ENCODE peak calls at places on chromosomes 12 and 14, in seven cellular contexts. One of them, this sample, is unnamed. For H3K4me1, the result is how much of the 10 kb centered on the place peaks cover.

GRCh38 chr12:41466300-41466699 is 278.2 kb downstream of the PDZRN4 start:
- DNase-seq in heart left ventricle: no peak
- DNase-seq in spleen: no peak
- DNase-seq in ovary: no peak
- DNase-seq in tibial nerve: no peak
- DNase-seq in transverse colon: no peak
- DNase-seq in breast epithelium: no peak
- DNase-seq in this sample: no peak

GRCh38 chr12:58452546-58452945 is 467.8 kb downstream of the LRIG3 start:
- DNase-seq in heart left ventricle: no peak
- DNase-seq in spleen: no peak
- DNase-seq in ovary: no peak
- DNase-seq in tibial nerve: no peak
- DNase-seq in transverse colon: no peak
- DNase-seq in breast epithelium: no peak
- DNase-seq in this sample: no peak

GRCh38 chr12:3697311-3697870 is 55.5 kb downstream of the CRACR2A start:
- DNase-seq in heart left ventricle: no peak
- DNase-seq in spleen: no peak
- DNase-seq in ovary: no peak
- DNase-seq in tibial nerve: no peak
- DNase-seq in transverse colon: no peak
- DNase-seq in breast epithelium: no peak
- DNase-seq in this sample: no peak

GRCh38 chr14:67623114-67623513 is 3.4 kb downstream of the ARG2 start:
- DNase-seq in heart left ventricle: no peak
- DNase-seq in spleen: no peak
- DNase-seq in ovary: no peak
- DNase-seq in tibial nerve: no peak
- DNase-seq in transverse colon: no peak
- DNase-seq in breast epithelium: no peak
- DNase-seq in this sample: peak

GRCh38 chr12:68609955-68610434 is 704 bp upstream of the RAP1B start:
- DNase-seq in heart left ventricle: no peak
- DNase-seq in spleen: no peak
- DNase-seq in ovary: no peak
- DNase-seq in tibial nerve: peak
- DNase-seq in transverse colon: no peak
- DNase-seq in breast epithelium: no peak
- DNase-seq in this sample: no peak

GRCh38 chr12:109637341-109637740 is 63.7 kb downstream of the MVK start:
- DNase-seq in heart left ventricle: no peak
- DNase-seq in spleen: no peak
- DNase-seq in ovary: no peak
- DNase-seq in tibial nerve: no peak
- DNase-seq in transverse colon: no peak
- DNase-seq in breast epithelium: no peak
- DNase-seq in this sample: no peak

GRCh38 chr12:3004655-3005565 is 45.7 kb downstream of the TEAD4 start:
- DNase-seq in heart left ventricle: no peak
- DNase-seq in spleen: no peak
- DNase-seq in ovary: no peak
- DNase-seq in tibial nerve: no peak
- DNase-seq in transverse colon: no peak
- DNase-seq in breast epithelium: no peak
- DNase-seq in this sample: peak

GRCh38 chr12:42482086-42482819 is 107.3 kb downstream of the PRICKLE1 start:
- DNase-seq in heart left ventricle: peak
- DNase-seq in spleen: no peak
- DNase-seq in ovary: peak
- DNase-seq in tibial nerve: peak
- DNase-seq in transverse colon: no peak
- DNase-seq in breast epithelium: no peak
- DNase-seq in this sample: peak

GRCh38 chr14:36365766-36366165 is 45.3 kb upstream of the MBIP start:
- DNase-seq in heart left ventricle: no peak
- DNase-seq in spleen: no peak
- DNase-seq in ovary: no peak
- DNase-seq in tibial nerve: no peak
- DNase-seq in transverse colon: no peak
- DNase-seq in breast epithelium: no peak
- DNase-seq in this sample: no peak

GRCh38 chr14:66638688-66639087 is 130.7 kb downstream of the GPHN start:
- DNase-seq in heart left ventricle: no peak
- DNase-seq in spleen: no peak
- DNase-seq in ovary: no peak
- DNase-seq in tibial nerve: no peak
- DNase-seq in transverse colon: no peak
- DNase-seq in breast epithelium: no peak
- DNase-seq in this sample: no peak

GRCh38 chr12:92553389-92553788 is 149.4 kb upstream of the PLEKHG7 start:
- DNase-seq in heart left ventricle: peak
- DNase-seq in spleen: peak
- DNase-seq in ovary: no peak
- DNase-seq in tibial nerve: no peak
- DNase-seq in transverse colon: no peak
- DNase-seq in breast epithelium: no peak
- DNase-seq in this sample: no peak

GRCh38 chr12:92552412-92553108 is 150.2 kb upstream of the PLEKHG7 start:
- DNase-seq in heart left ventricle: no peak
- DNase-seq in spleen: no peak
- DNase-seq in ovary: no peak
- DNase-seq in tibial nerve: no peak
- DNase-seq in transverse colon: no peak
- DNase-seq in breast epithelium: no peak
- DNase-seq in this sample: no peak

GRCh38 chr12:92550661-92551060 is 152.1 kb upstream of the PLEKHG7 start:
- DNase-seq in heart left ventricle: no peak
- DNase-seq in spleen: no peak
- DNase-seq in ovary: no peak
- DNase-seq in tibial nerve: no peak
- DNase-seq in transverse colon: no peak
- DNase-seq in breast epithelium: no peak
- DNase-seq in this sample: no peak

GRCh38 chr12:92551210-92551609 is 151.6 kb upstream of the PLEKHG7 start:
- DNase-seq in heart left ventricle: no peak
- DNase-seq in spleen: no peak
- DNase-seq in ovary: no peak
- DNase-seq in tibial nerve: no peak
- DNase-seq in transverse colon: no peak
- DNase-seq in breast epithelium: no peak
- DNase-seq in this sample: no peak

DNA sequence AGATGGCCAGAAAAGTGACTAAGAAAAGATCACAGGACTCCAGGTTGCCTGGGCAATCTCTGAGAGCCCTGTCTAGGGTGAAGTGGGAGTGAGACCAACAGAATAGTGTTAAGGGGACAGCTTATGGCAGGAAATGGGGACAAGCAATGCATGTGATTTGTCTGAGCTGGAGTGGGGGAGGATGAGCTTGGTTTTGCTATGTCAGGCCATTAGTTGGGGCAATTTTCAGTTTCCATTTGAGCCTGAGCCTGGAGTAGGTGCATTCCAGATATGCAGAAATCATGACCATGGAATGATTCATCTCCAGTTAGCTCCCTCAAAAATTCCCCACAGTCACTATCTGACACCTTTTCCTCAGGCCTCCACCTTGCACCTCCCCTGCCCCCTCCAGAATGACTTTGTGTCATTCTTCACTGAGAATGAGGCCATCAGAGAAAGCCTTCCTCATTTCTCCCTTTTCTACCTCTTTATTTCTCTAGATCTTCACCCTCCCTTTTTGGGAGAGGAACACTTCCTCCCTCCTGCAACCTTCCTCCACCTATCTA is 150.9 kb upstream of the PLEKHG7 start:
- DNase-seq in heart left ventricle: no peak
- DNase-seq in spleen: no peak
- DNase-seq in ovary: no peak
- DNase-seq in tibial nerve: no peak
- DNase-seq in transverse colon: no peak
- DNase-seq in breast epithelium: no peak
- DNase-seq in this sample: no peak
- TF ChIP-seq POLR2A in heart left ventricle: no peak
- TF ChIP-seq POLR2A in spleen: no peak
- TF ChIP-seq POLR2A in ovary: no peak
- TF ChIP-seq POLR2A in tibial nerve: no peak
- TF ChIP-seq POLR2A in transverse colon: no peak
- TF ChIP-seq POLR2A in breast epithelium: no peak
- TF ChIP-seq POLR2A in this sample: no peak

DNA sequence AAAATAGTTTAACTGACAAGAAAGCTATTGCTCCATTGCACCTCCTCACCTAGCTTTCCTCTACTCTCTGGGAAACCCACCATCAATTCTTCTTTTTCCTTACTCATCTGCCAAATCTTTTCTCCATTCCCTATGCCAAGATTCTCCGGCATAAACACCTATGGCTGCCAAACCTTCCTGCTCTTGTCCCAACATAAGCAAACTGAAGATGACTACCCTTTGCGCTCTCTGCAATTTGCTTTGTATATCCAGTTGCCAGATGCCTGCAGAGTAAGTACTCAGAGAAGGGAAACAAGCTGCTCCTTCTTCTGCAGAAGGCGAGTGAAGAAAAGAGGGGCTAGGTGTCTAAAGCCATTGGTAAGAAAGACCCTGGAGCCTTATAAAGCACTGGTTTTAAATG is 11.5 kb downstream of the PTGER2 start:
- DNase-seq in heart left ventricle: no peak
- DNase-seq in spleen: no peak
- DNase-seq in ovary: no peak
- DNase-seq in tibial nerve: no peak
- DNase-seq in transverse colon: no peak
- DNase-seq in breast epithelium: no peak
- DNase-seq in this sample: no peak
- H3K4me1 ChIP-seq in heart left ventricle: under half
- H3K4me1 ChIP-seq in spleen: under half
- H3K4me1 ChIP-seq in ovary: under half
- H3K4me1 ChIP-seq in tibial nerve: under half
- H3K4me1 ChIP-seq in transverse colon: under half
- H3K4me1 ChIP-seq in breast epithelium: under half
- H3K4me1 ChIP-seq in this sample: under half

GRCh38 chr12:8031872-8032241 is 659 bp upstream of the FOXJ2 start:
- DNase-seq in heart left ventricle: no peak
- DNase-seq in spleen: no peak
- DNase-seq in ovary: no peak
- DNase-seq in tibial nerve: no peak
- DNase-seq in transverse colon: no peak
- DNase-seq in breast epithelium: no peak
- DNase-seq in this sample: no peak

GRCh38 chr12:8028267-8028666 is 4.2 kb upstream of the FOXJ2 start:
- DNase-seq in heart left ventricle: no peak
- DNase-seq in spleen: no peak
- DNase-seq in ovary: peak
- DNase-seq in tibial nerve: no peak
- DNase-seq in transverse colon: no peak
- DNase-seq in breast epithelium: no peak
- DNase-seq in this sample: no peak

GRCh38 chr12:8030189-8030588 is 2.3 kb upstream of the FOXJ2 start:
- DNase-seq in heart left ventricle: no peak
- DNase-seq in spleen: no peak
- DNase-seq in ovary: no peak
- DNase-seq in tibial nerve: no peak
- DNase-seq in transverse colon: no peak
- DNase-seq in breast epithelium: no peak
- DNase-seq in this sample: no peak

GRCh38 chr12:8027856-8028255 is 4.7 kb upstream of the FOXJ2 start:
- DNase-seq in heart left ventricle: no peak
- DNase-seq in spleen: no peak
- DNase-seq in ovary: no peak
- DNase-seq in tibial nerve: no peak
- DNase-seq in transverse colon: no peak
- DNase-seq in breast epithelium: no peak
- DNase-seq in this sample: no peak

DNA sequence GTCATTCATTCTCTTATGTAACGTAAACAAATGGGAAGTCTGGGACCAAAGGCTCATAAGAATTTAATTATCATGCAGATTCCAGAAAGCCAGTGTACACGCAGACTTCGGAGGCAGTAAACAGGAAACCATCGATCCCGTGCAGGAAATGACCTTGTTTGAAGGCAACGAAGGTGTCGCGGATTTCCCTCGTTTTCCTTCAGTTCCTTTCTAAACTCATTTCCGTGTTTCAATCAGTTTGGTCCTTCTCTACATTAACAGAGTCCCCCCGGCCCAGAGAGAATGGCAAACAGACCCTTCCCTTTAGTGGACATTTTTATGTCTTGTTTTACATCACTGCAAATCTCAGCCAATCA is 6.3 kb upstream of the FOXJ2 start:
- DNase-seq in heart left ventricle: no peak
- DNase-seq in spleen: no peak
- DNase-seq in ovary: no peak
- DNase-seq in tibial nerve: no peak
- DNase-seq in transverse colon: no peak
- DNase-seq in breast epithelium: no peak
- DNase-seq in this sample: no peak
- TF ChIP-seq POLR2A in heart left ventricle: no peak
- TF ChIP-seq POLR2A in spleen: no peak
- TF ChIP-seq POLR2A in ovary: peak
- TF ChIP-seq POLR2A in tibial nerve: peak
- TF ChIP-seq POLR2A in transverse colon: no peak
- TF ChIP-seq POLR2A in breast epithelium: peak
- TF ChIP-seq POLR2A in this sample: peak

GRCh38 chr12:120264086-120264485 is 1.4 kb downstream of the PXN start:
- DNase-seq in heart left ventricle: no peak
- DNase-seq in spleen: no peak
- DNase-seq in ovary: no peak
- DNase-seq in tibial nerve: no peak
- DNase-seq in transverse colon: no peak
- DNase-seq in breast epithelium: no peak
- DNase-seq in this sample: no peak
- H3K4me1 ChIP-seq in heart left ventricle: under half
- H3K4me1 ChIP-seq in spleen: under half
- H3K4me1 ChIP-seq in ovary: under half
- H3K4me1 ChIP-seq in tibial nerve: under half
- H3K4me1 ChIP-seq in transverse colon: under half
- H3K4me1 ChIP-seq in breast epithelium: under half
- H3K4me1 ChIP-seq in this sample: half or more

GRCh38 chr12:98593351-98594049 is at the start of gene SLC25A3:
- DNase-seq in heart left ventricle: peak
- DNase-seq in spleen: peak
- DNase-seq in ovary: peak
- DNase-seq in tibial nerve: peak
- DNase-seq in transverse colon: peak
- DNase-seq in breast epithelium: peak
- DNase-seq in this sample: peak
- TF ChIP-seq POLR2A in heart left ventricle: peak
- TF ChIP-seq POLR2A in spleen: peak
- TF ChIP-seq POLR2A in ovary: peak
- TF ChIP-seq POLR2A in tibial nerve: peak
- TF ChIP-seq POLR2A in transverse colon: peak
- TF ChIP-seq POLR2A in breast epithelium: peak
- TF ChIP-seq POLR2A in this sample: peak

DNA sequence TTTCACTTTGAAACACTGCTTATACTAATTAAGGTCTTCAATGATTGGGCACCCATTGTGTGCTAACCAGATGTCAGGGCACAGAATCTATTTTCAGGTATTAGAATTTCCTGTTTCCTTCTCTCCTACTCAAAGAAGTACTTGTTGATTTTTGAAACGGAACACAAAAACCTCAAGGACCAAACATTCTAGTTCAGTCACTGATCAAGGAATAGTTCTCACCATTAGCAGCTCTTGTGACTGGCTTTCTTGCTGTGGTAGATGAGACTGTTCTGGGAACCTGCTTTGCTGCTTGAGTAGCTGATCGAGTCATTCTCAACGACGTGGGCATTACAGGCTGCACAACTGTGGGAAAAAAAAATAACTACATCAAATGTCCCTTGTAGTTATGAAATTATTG is 11.0 kb downstream of the DLGAP5 start:
- DNase-seq in heart left ventricle: no peak
- DNase-seq in spleen: no peak
- DNase-seq in ovary: no peak
- DNase-seq in tibial nerve: no peak
- DNase-seq in transverse colon: no peak
- DNase-seq in breast epithelium: no peak
- DNase-seq in this sample: peak
- H3K4me1 ChIP-seq in heart left ventricle: under half
- H3K4me1 ChIP-seq in spleen: under half
- H3K4me1 ChIP-seq in ovary: under half
- H3K4me1 ChIP-seq in tibial nerve: under half
- H3K4me1 ChIP-seq in transverse colon: under half
- H3K4me1 ChIP-seq in breast epithelium: under half
- H3K4me1 ChIP-seq in this sample: under half